ENCODE peak calls at places on chromosomes 2 and 18, in ten cellular contexts. One of them, this sample, is unnamed.

GRCh38 chr2:238963164-238963969 is 115.5 kb downstream of the TWIST2 start:
- DNase-seq in ureter: no peak
- DNase-seq in hypothalamus: no peak
- DNase-seq in stomach: no peak
- DNase-seq in stimulated activated CD4-positive, alpha-beta T cell treated with anti-CD3 and anti-CD28 coated beads, Interleukin-2, amount 100 ng/mL, for 4 hours: no peak
- DNase-seq in SK-MEL-5: no peak
- DNase-seq in effector CD8-positive, alpha-beta T cell: no peak
- DNase-seq in AG04450: no peak
- DNase-seq in kidney: no peak
- DNase-seq in lung microvascular endothelial cell: no peak
- DNase-seq in this sample: peak

GRCh38 chr18:72572896-72573295 is 28.8 kb upstream of the CBLN2 start:
- DNase-seq in AG04450: no peak
- DNase-seq in SK-MEL-5: no peak
- DNase-seq in hypothalamus: no peak
- DNase-seq in effector CD8-positive, alpha-beta T cell: no peak
- DNase-seq in kidney: no peak
- DNase-seq in stimulated activated CD4-positive, alpha-beta T cell treated with anti-CD3 and anti-CD28 coated beads, Interleukin-2, amount 100 ng/mL, for 4 hours: no peak
- DNase-seq in stomach: no peak
- DNase-seq in ureter: no peak
- DNase-seq in lung microvascular endothelial cell: no peak
- DNase-seq in this sample: no peak

GRCh38 chr18:44801796-44802195 is 121.1 kb downstream of the SETBP1 start:
- DNase-seq in SK-MEL-5: no peak
- DNase-seq in hypothalamus: no peak
- DNase-seq in effector CD8-positive, alpha-beta T cell: no peak
- DNase-seq in stomach: no peak
- DNase-seq in stimulated activated CD4-positive, alpha-beta T cell treated with anti-CD3 and anti-CD28 coated beads, Interleukin-2, amount 100 ng/mL, for 4 hours: no peak
- DNase-seq in kidney: no peak
- DNase-seq in ureter: no peak
- DNase-seq in lung microvascular endothelial cell: no peak
- DNase-seq in AG04450: no peak
- DNase-seq in this sample: no peak

GRCh38 chr2:125037135-125037653 is 1012.1 kb downstream of the CNTNAP5 start:
- DNase-seq in AG04450: no peak
- DNase-seq in SK-MEL-5: no peak
- DNase-seq in stomach: no peak
- DNase-seq in hypothalamus: no peak
- DNase-seq in stimulated activated CD4-positive, alpha-beta T cell treated with anti-CD3 and anti-CD28 coated beads, Interleukin-2, amount 100 ng/mL, for 4 hours: no peak
- DNase-seq in kidney: peak
- DNase-seq in ureter: no peak
- DNase-seq in effector CD8-positive, alpha-beta T cell: no peak
- DNase-seq in lung microvascular endothelial cell: no peak
- DNase-seq in this sample: no peak

GRCh38 chr2:187774551-187775071 is 220.4 kb upstream of the TFPI start:
- DNase-seq in stomach: no peak
- DNase-seq in stimulated activated CD4-positive, alpha-beta T cell treated with anti-CD3 and anti-CD28 coated beads, Interleukin-2, amount 100 ng/mL, for 4 hours: no peak
- DNase-seq in hypothalamus: no peak
- DNase-seq in SK-MEL-5: no peak
- DNase-seq in AG04450: peak
- DNase-seq in kidney: no peak
- DNase-seq in effector CD8-positive, alpha-beta T cell: no peak
- DNase-seq in lung microvascular endothelial cell: no peak
- DNase-seq in ureter: no peak
- DNase-seq in this sample: no peak

GRCh38 chr2:52269696-52270485 is 1238.0 kb upstream of the NRXN1 start:
- DNase-seq in kidney: no peak
- DNase-seq in hypothalamus: no peak
- DNase-seq in stimulated activated CD4-positive, alpha-beta T cell treated with anti-CD3 and anti-CD28 coated beads, Interleukin-2, amount 100 ng/mL, for 4 hours: no peak
- DNase-seq in AG04450: peak
- DNase-seq in stomach: no peak
- DNase-seq in SK-MEL-5: no peak
- DNase-seq in effector CD8-positive, alpha-beta T cell: no peak
- DNase-seq in lung microvascular endothelial cell: no peak
- DNase-seq in ureter: no peak
- DNase-seq in this sample: no peak

GRCh38 chr2:2743164-2743571 is 412.1 kb upstream of the MYT1L start:
- DNase-seq in kidney: no peak
- DNase-seq in stomach: no peak
- DNase-seq in effector CD8-positive, alpha-beta T cell: no peak
- DNase-seq in stimulated activated CD4-positive, alpha-beta T cell treated with anti-CD3 and anti-CD28 coated beads, Interleukin-2, amount 100 ng/mL, for 4 hours: no peak
- DNase-seq in ureter: no peak
- DNase-seq in AG04450: no peak
- DNase-seq in SK-MEL-5: no peak
- DNase-seq in lung microvascular endothelial cell: no peak
- DNase-seq in hypothalamus: no peak
- DNase-seq in this sample: no peak

GRCh38 chr18:36769611-36770314 is 59.0 kb downstream of the TPGS2 start:
- DNase-seq in AG04450: no peak
- DNase-seq in hypothalamus: no peak
- DNase-seq in ureter: no peak
- DNase-seq in stomach: no peak
- DNase-seq in kidney: no peak
- DNase-seq in stimulated activated CD4-positive, alpha-beta T cell treated with anti-CD3 and anti-CD28 coated beads, Interleukin-2, amount 100 ng/mL, for 4 hours: no peak
- DNase-seq in effector CD8-positive, alpha-beta T cell: no peak
- DNase-seq in lung microvascular endothelial cell: peak
- DNase-seq in SK-MEL-5: peak
- DNase-seq in this sample: no peak

GRCh38 chr2:238728322-238729260 is 119.3 kb upstream of the TWIST2 start:
- DNase-seq in stomach: no peak
- DNase-seq in stimulated activated CD4-positive, alpha-beta T cell treated with anti-CD3 and anti-CD28 coated beads, Interleukin-2, amount 100 ng/mL, for 4 hours: no peak
- DNase-seq in ureter: no peak
- DNase-seq in effector CD8-positive, alpha-beta T cell: no peak
- DNase-seq in AG04450: peak
- DNase-seq in lung microvascular endothelial cell: no peak
- DNase-seq in SK-MEL-5: no peak
- DNase-seq in hypothalamus: no peak
- DNase-seq in kidney: no peak
- DNase-seq in this sample: no peak

GRCh38 chr18:12657048-12657848 is 659 bp downstream of the SPIRE1 start:
- DNase-seq in AG04450: no peak
- DNase-seq in lung microvascular endothelial cell: peak
- DNase-seq in hypothalamus: no peak
- DNase-seq in kidney: peak
- DNase-seq in SK-MEL-5: no peak
- DNase-seq in effector CD8-positive, alpha-beta T cell: no peak
- DNase-seq in ureter: peak
- DNase-seq in stimulated activated CD4-positive, alpha-beta T cell treated with anti-CD3 and anti-CD28 coated beads, Interleukin-2, amount 100 ng/mL, for 4 hours: no peak
- DNase-seq in stomach: peak
- DNase-seq in this sample: peak